ENCODE peak calls at places on chromosomes 1 and 21, in four cellular contexts. One of them, this sample, is unnamed.

GRCh38 chr1:235417101-235417697 is 50.0 kb downstream of the TBCE start:
- DNase-seq in K562: peak; percentile 77
- DNase-seq in A549: peak; percentile 82
- DNase-seq in HepG2: peak; percentile 60
- DNase-seq in this sample: peak; percentile 69

GRCh38 chr1:222529916-222530315 is 18.0 kb downstream of the HHIPL2 start:
- DNase-seq in K562: no peak
- DNase-seq in A549: no peak
- DNase-seq in HepG2: no peak
- DNase-seq in this sample: no peak

GRCh38 chr1:32937061-32937460 is 27.5 kb downstream of the RNF19B start:
- DNase-seq in A549: no peak
- DNase-seq in K562: no peak
- DNase-seq in HepG2: no peak
- DNase-seq in this sample: no peak

GRCh38 chr1:9625761-9626160 is 25.8 kb upstream of the PIK3CD start:
- DNase-seq in K562: no peak
- DNase-seq in HepG2: no peak
- DNase-seq in A549: no peak
- DNase-seq in this sample: no peak

GRCh38 chr1:92167151-92167550 is 50.6 kb upstream of the C1orf146 start:
- DNase-seq in A549: no peak
- DNase-seq in HepG2: no peak
- DNase-seq in K562: no peak
- DNase-seq in this sample: no peak

GRCh38 chr1:190172636-190173410 is 304.8 kb downstream of the BRINP3 start:
- DNase-seq in K562: no peak
- DNase-seq in HepG2: no peak
- DNase-seq in A549: no peak
- DNase-seq in this sample: no peak

GRCh38 chr1:65470766-65471165 is 50.3 kb downstream of the LEPR start:
- DNase-seq in A549: no peak
- DNase-seq in HepG2: no peak
- DNase-seq in K562: no peak
- DNase-seq in this sample: no peak

GRCh38 chr1:168180148-168180524 is 1.4 kb downstream of the TIPRL start:
- DNase-seq in K562: no peak
- DNase-seq in A549: peak; percentile 21
- DNase-seq in HepG2: no peak
- DNase-seq in this sample: no peak

GRCh38 chr1:111089638-111090037 is 50.3 kb downstream of the DRAM2 start:
- DNase-seq in K562: no peak
- DNase-seq in A549: no peak
- DNase-seq in HepG2: no peak
- DNase-seq in this sample: no peak

GRCh38 chr1:233183226-233184020 is 112.1 kb downstream of the PCNX2 start:
- DNase-seq in HepG2: no peak
- DNase-seq in K562: no peak
- DNase-seq in A549: no peak
- DNase-seq in this sample: no peak

DNA sequence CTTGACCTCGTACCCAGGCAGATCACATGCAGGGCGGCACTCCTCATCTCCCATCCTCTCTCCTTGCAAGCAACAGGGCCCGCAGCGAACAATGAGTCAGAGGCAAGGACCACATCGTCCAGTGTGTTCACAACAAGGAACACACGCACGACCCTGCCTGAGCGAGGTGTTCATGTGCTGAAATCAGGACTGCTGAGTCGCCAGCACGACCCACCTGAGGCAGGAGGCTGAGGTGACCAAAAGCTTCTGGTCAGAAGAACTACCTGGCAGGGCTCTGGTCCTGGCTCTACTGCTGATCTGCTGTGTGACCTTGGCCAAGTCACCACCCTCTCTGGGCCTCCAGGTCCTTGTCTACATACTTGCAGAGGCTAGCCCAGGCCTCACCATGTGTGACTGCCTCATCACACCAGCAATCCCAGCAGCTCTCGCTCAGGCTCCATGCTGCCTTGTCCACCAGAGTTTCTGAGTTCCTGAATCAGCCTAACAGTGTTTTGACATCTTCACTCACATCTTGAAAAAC is 78.0 kb downstream of the SSBP3 start:
- DNase-seq in HepG2: no peak
- DNase-seq in A549: no peak
- DNase-seq in K562: no peak
- DNase-seq in this sample: no peak
- TF ChIP-seq HMGXB4 in HepG2: no peak
- TF ChIP-seq HMGXB4 in A549: no peak
- TF ChIP-seq HMGXB4 in K562: no peak
- TF ChIP-seq HMGXB4 in this sample: no peak

DNA sequence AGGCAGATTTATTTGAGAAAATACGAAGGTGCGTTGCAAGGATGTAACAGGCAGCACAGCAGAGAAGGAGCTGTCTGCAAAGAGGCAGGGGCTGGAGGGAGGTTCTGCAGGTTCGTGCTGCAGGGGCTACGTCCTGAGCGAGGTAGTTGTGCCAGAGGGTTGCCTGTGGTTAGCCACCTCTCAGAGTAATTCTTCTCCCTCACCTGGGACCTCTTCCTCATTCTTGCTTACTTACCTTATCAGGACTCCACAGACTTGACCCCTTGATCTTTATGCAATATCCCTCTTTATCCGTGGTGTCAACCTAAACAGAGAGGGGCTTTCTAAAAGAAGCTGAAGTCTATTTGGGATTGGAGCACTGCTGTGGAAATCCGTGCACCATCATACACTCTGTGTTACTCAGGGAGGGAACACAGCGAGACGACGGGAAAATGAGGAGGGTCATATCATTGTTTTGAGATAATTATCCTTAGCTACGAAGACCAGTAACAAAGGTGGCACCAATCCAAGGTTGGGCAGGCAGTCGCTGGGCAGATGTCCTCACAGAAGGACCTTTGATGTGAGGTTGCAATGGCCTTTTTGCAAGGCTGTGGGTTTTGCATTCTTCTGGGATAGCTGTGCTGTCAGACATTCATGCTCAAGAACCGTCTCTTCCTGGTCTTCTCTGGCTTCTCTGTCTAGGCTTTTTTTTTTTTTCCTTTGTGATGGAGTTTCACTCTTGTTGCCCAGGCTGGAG is 82.8 kb downstream of the WDR4 start:
- DNase-seq in K562: no peak
- DNase-seq in A549: no peak
- DNase-seq in HepG2: peak; percentile 63
- DNase-seq in this sample: no peak
- TF ChIP-seq NR3C1 in K562: no peak
- TF ChIP-seq NR3C1 in A549: no peak
- TF ChIP-seq NR3C1 in HepG2: no peak
- TF ChIP-seq NR3C1 in this sample: no peak

GRCh38 chr1:50893466-50893865 is 66.6 kb downstream of the FAF1 start:
- DNase-seq in HepG2: no peak
- DNase-seq in K562: no peak
- DNase-seq in A549: no peak
- DNase-seq in this sample: no peak

GRCh38 chr1:50898773-50899172 is 61.3 kb downstream of the FAF1 start:
- DNase-seq in A549: no peak
- DNase-seq in HepG2: no peak
- DNase-seq in K562: no peak
- DNase-seq in this sample: no peak

DNA sequence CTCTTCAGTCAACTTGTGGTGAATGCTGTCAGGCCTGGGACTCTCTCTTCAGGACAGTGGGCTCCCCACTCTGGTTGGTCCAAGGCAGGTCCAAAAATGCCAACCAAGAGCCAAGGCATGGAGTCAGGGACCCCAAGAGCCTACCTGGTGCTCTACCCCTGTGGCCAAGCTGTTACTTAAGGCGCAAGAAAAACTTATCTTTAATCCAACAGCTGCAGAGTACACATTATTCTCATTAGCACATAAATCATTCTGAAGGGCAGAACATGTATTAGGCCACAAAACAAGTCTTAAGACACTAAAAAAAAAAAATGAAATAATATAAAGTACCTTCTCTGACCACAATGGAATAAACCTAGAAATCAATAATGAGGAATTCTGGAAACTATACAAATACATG is 65.7 kb downstream of the FAF1 start:
- DNase-seq in A549: no peak
- DNase-seq in K562: no peak
- DNase-seq in HepG2: no peak
- DNase-seq in this sample: no peak
- TF ChIP-seq HMGXB4 in A549: no peak
- TF ChIP-seq HMGXB4 in K562: no peak
- TF ChIP-seq HMGXB4 in HepG2: no peak
- TF ChIP-seq HMGXB4 in this sample: no peak

DNA sequence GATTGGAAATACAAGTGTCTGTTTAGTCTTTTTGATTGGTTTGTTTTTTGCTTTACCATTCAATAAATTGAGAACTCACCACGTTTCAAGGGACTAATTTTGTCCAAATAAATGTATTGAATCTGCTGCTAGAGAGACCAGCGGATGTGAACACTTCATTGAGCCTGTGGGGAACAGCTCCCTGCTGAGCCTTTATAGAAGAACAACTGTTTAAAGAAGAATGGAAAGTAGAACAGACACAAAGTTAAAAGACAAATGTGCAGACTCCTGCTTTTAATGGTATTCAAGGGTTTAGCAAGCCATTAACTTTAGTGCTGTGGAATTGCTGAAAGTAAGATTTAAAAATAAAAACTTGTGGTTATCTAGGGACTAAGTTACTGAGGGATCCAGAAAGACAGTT is 817.7 kb upstream of the B3GALT2 start:
- DNase-seq in K562: no peak
- DNase-seq in HepG2: no peak
- DNase-seq in A549: no peak
- DNase-seq in this sample: no peak
- TF ChIP-seq NR3C1 in K562: no peak
- TF ChIP-seq NR3C1 in HepG2: no peak
- TF ChIP-seq NR3C1 in A549: no peak
- TF ChIP-seq NR3C1 in this sample: no peak

GRCh38 chr1:230210326-230210978 is 143.4 kb downstream of the GALNT2 start:
- DNase-seq in A549: no peak
- DNase-seq in K562: no peak
- DNase-seq in HepG2: no peak
- DNase-seq in this sample: no peak
- TF ChIP-seq HMGXB4 in A549: no peak
- TF ChIP-seq HMGXB4 in K562: no peak
- TF ChIP-seq HMGXB4 in HepG2: no peak
- TF ChIP-seq HMGXB4 in this sample: no peak

This sample was measured in WTC11.